ENCODE peak calls at places on chromosome 21, in four cellular contexts. One of them, this sample, is unnamed.

GRCh38 chr21:32403201-32403701 is 9.3 kb upstream of the EVA1C start:
- DNase-seq in NCI-H1092 treated with DMSO at 0.1 percent for 48 hours: peak; percentile 50
- DNase-seq in C1 segment of cervical spinal cord: peak; percentile 32
- DNase-seq in ovary: peak; percentile 80
- DNase-seq in this sample: no peak

GRCh38 chr21:46551636-46552241 is 53.1 kb downstream of the S100B start:
- DNase-seq in NCI-H1092 treated with DMSO at 0.1 percent for 48 hours: no peak
- DNase-seq in C1 segment of cervical spinal cord: no peak
- DNase-seq in ovary: no peak
- DNase-seq in this sample: peak; percentile 85

GRCh38 chr21:31416465-31416864 is 72.4 kb upstream of the TIAM1 start:
- DNase-seq in C1 segment of cervical spinal cord: no peak
- DNase-seq in NCI-H1092 treated with DMSO at 0.1 percent for 48 hours: no peak
- DNase-seq in ovary: no peak
- DNase-seq in this sample: no peak

GRCh38 chr21:45987121-45987711 is 5.6 kb downstream of the COL6A1 start:
- DNase-seq in NCI-H1092 treated with DMSO at 0.1 percent for 48 hours: no peak
- DNase-seq in C1 segment of cervical spinal cord: no peak
- DNase-seq in ovary: peak; percentile 34
- DNase-seq in this sample: no peak

GRCh38 chr21:26106562-26106961 is 64.0 kb downstream of the APP start:
- DNase-seq in C1 segment of cervical spinal cord: no peak
- DNase-seq in ovary: no peak
- DNase-seq in NCI-H1092 treated with DMSO at 0.1 percent for 48 hours: no peak
- DNase-seq in this sample: no peak

GRCh38 chr21:30838536-30838935 is 9.0 kb upstream of the KRTAP7-1 start:
- DNase-seq in ovary: no peak
- DNase-seq in C1 segment of cervical spinal cord: no peak
- DNase-seq in NCI-H1092 treated with DMSO at 0.1 percent for 48 hours: no peak
- DNase-seq in this sample: no peak

GRCh38 chr21:16046625-16047340 is 317.0 kb downstream of the USP25 start:
- DNase-seq in C1 segment of cervical spinal cord: no peak
- DNase-seq in ovary: no peak
- DNase-seq in NCI-H1092 treated with DMSO at 0.1 percent for 48 hours: no peak
- DNase-seq in this sample: no peak

GRCh38 chr21:21714396-21714795 is 716.2 kb downstream of the NCAM2 start:
- DNase-seq in ovary: no peak
- DNase-seq in C1 segment of cervical spinal cord: no peak
- DNase-seq in NCI-H1092 treated with DMSO at 0.1 percent for 48 hours: no peak
- DNase-seq in this sample: no peak

GRCh38 chr21:37427221-37427620 is 60.6 kb downstream of the DYRK1A start:
- DNase-seq in C1 segment of cervical spinal cord: no peak
- DNase-seq in NCI-H1092 treated with DMSO at 0.1 percent for 48 hours: no peak
- DNase-seq in ovary: no peak
- DNase-seq in this sample: no peak

GRCh38 chr21:34968414-34969333 is 80.4 kb downstream of the RUNX1 start:
- DNase-seq in ovary: no peak
- DNase-seq in NCI-H1092 treated with DMSO at 0.1 percent for 48 hours: no peak
- DNase-seq in C1 segment of cervical spinal cord: no peak
- DNase-seq in this sample: no peak

GRCh38 chr21:35796834-35797233 is 263.5 kb downstream of the SETD4 start:
- DNase-seq in ovary: no peak
- DNase-seq in C1 segment of cervical spinal cord: no peak
- DNase-seq in NCI-H1092 treated with DMSO at 0.1 percent for 48 hours: peak; percentile 62
- DNase-seq in this sample: no peak

GRCh38 chr21:33308586-33309490 is 15.9 kb upstream of the IFNAR1 start:
- DNase-seq in NCI-H1092 treated with DMSO at 0.1 percent for 48 hours: peak; percentile 47
- DNase-seq in C1 segment of cervical spinal cord: no peak
- DNase-seq in ovary: no peak
- DNase-seq in this sample: no peak

GRCh38 chr21:20783611-20784010 is 214.6 kb upstream of the NCAM2 start:
- DNase-seq in NCI-H1092 treated with DMSO at 0.1 percent for 48 hours: no peak
- DNase-seq in ovary: no peak
- DNase-seq in C1 segment of cervical spinal cord: no peak
- DNase-seq in this sample: no peak

GRCh38 chr21:32705139-32705538 is 22.7 kb downstream of the SYNJ1 start:
- DNase-seq in NCI-H1092 treated with DMSO at 0.1 percent for 48 hours: no peak
- DNase-seq in C1 segment of cervical spinal cord: no peak
- DNase-seq in ovary: no peak
- DNase-seq in this sample: no peak

GRCh38 chr21:45050361-45050785 is 24.0 kb upstream of the ADARB1 start:
- DNase-seq in NCI-H1092 treated with DMSO at 0.1 percent for 48 hours: no peak
- DNase-seq in ovary: no peak
- DNase-seq in C1 segment of cervical spinal cord: no peak
- DNase-seq in this sample: no peak

GRCh38 chr21:39484711-39485264 is 33.0 kb downstream of the SH3BGR start:
- DNase-seq in NCI-H1092 treated with DMSO at 0.1 percent for 48 hours: no peak
- DNase-seq in ovary: no peak
- DNase-seq in C1 segment of cervical spinal cord: no peak
- DNase-seq in this sample: no peak

GRCh38 chr21:44927587-44928461 is 7.1 kb upstream of the ITGB2 start:
- DNase-seq in NCI-H1092 treated with DMSO at 0.1 percent for 48 hours: no peak
- DNase-seq in C1 segment of cervical spinal cord: no peak
- DNase-seq in ovary: no peak
- DNase-seq in this sample: no peak

GRCh38 chr21:44779417-44780139 is 22.0 kb downstream of the UBE2G2 start:
- DNase-seq in NCI-H1092 treated with DMSO at 0.1 percent for 48 hours: no peak
- DNase-seq in ovary: no peak
- DNase-seq in C1 segment of cervical spinal cord: no peak
- DNase-seq in this sample: no peak

GRCh38 chr21:38661296-38662223 is 144.2 kb upstream of the ETS2 start:
- DNase-seq in ovary: peak; percentile 30
- DNase-seq in NCI-H1092 treated with DMSO at 0.1 percent for 48 hours: no peak
- DNase-seq in C1 segment of cervical spinal cord: no peak
- DNase-seq in this sample: no peak

GRCh38 chr21:46598563-46599250 is 6.2 kb downstream of the S100B start:
- DNase-seq in ovary: no peak
- DNase-seq in NCI-H1092 treated with DMSO at 0.1 percent for 48 hours: no peak
- DNase-seq in C1 segment of cervical spinal cord: no peak
- DNase-seq in this sample: no peak

This sample was measured in mesenteric fat pad.